ENCODE peak calls at places on chromosomes 16 and 17, in five cellular contexts. Y is Caco-2, R is pancreas, F is body of pancreas, P is fibroblast of villous mesenchyme. J is an unnamed sample.

GRCh38 chr16:51849715-51850114 is 697.2 kb downstream of the TOX3 start:
- DNase-seq in F (no peak), Y (no peak), P (no peak), R (no peak), J (no peak)

GRCh38 chr16:65339062-65339461 is 217.2 kb upstream of the CDH11 start:
- DNase-seq in P (no peak), Y (no peak), R (no peak), F (no peak), J (no peak)

GRCh38 chr17:13154403-13154802 is 136.6 kb upstream of the ELAC2 start:
- DNase-seq in Y (no peak), P (no peak), F (no peak), R (no peak), J (no peak)

GRCh38 chr17:48427598-48427997 is 2.4 kb downstream of the SKAP1 start:
- DNase-seq in Y (no peak), R (no peak), P (peak; percentile 8), F (no peak), J (no peak)

GRCh38 chr16:50338371-50339231 is 30.2 kb downstream of the BRD7 start:
- DNase-seq in R (no peak), F (no peak), Y (no peak), P (peak; percentile 77), J (no peak)

GRCh38 chr16:1906052-1906845 is 12.0 kb downstream of the HS3ST6 start:
- DNase-seq in R (no peak), F (no peak), Y (no peak), P (no peak), J (no peak)

GRCh38 chr16:85365120-85365519 is 248.0 kb upstream of the GSE1 start:
- DNase-seq in Y (peak; percentile 74), R (no peak), P (no peak), F (no peak), J (no peak)

GRCh38 chr17:69864531-69864930 is 210.5 kb upstream of the KCNJ16 start:
- DNase-seq in P (peak; percentile 14), F (no peak), R (no peak), Y (no peak), J (no peak)

GRCh38 chr17:60627113-60627512 is 27.1 kb downstream of the PPM1D start:
- DNase-seq in R (no peak), P (no peak), Y (no peak), F (no peak), J (no peak)

GRCh38 chr17:77824102-77824779 is 134.3 kb upstream of the TNRC6C start:
- DNase-seq in F (no peak), Y (no peak), P (no peak), R (no peak), J (no peak)

GRCh38 chr17:79681101-79681621 is 49.6 kb upstream of the ENPP7 start:
- DNase-seq in R (no peak), F (no peak), Y (no peak), P (no peak), J (no peak)

GRCh38 chr17:72381597-72382397 is 261.0 kb downstream of the SOX9 start:
- DNase-seq in P (no peak), F (no peak), Y (no peak), R (no peak), J (no peak)

GRCh38 chr16:7509919-7510705 is 177.5 kb downstream of the RBFOX1 start:
- DNase-seq in P (no peak), Y (no peak), F (no peak), R (no peak), J (no peak)

GRCh38 chr17:19242926-19243325 is 5.8 kb downstream of the EPN2 start:
- DNase-seq in F (no peak), Y (no peak), R (no peak), P (no peak), J (no peak)

GRCh38 chr17:58304735-58305486 is 23.7 kb downstream of the TSPOAP1 start:
- DNase-seq in Y (no peak), P (no peak), R (no peak), F (no peak), J (no peak)

GRCh38 chr16:65782537-65783290 is 583.8 kb upstream of the CDH5 start:
- DNase-seq in Y (no peak), P (peak; percentile 48), F (no peak), R (no peak), J (peak; percentile 61)

GRCh38 chr16:57648125-57648524 is 19.7 kb downstream of the ADGRG1 start:
- DNase-seq in F (no peak), R (no peak), Y (no peak), P (no peak), J (no peak)

GRCh38 chr17:17950806-17951205 is 21.4 kb downstream of the TOM1L2 start:
- DNase-seq in F (no peak), Y (no peak), R (no peak), P (no peak), J (no peak)
- TF ChIP-seq CTCF in F (no peak), Y (peak; percentile 44), R (no peak), P (peak; percentile 16), J (peak; percentile 25)

GRCh38 chr17:41814195-41814594 is 1.4 kb downstream of the FKBP10 start:
- DNase-seq in F (no peak), P (peak; percentile 82), Y (no peak), R (no peak), J (no peak)

GRCh38 chr17:41812176-41813038 is at the start of gene FKBP10:
- DNase-seq in R (peak; percentile 53), Y (peak; percentile 90), P (peak; percentile 92), F (peak; percentile 43), J (peak; percentile 67)

GRCh38 chr17:41813699-41814124 is 908 bp downstream of the FKBP10 start:
- DNase-seq in P (peak; percentile 23), Y (no peak), F (no peak), R (no peak), J (no peak)

GRCh38 chr17:41811549-41812175 is at the start of gene P3H4:
- DNase-seq in Y (peak; percentile 82), R (peak; percentile 83), F (peak; percentile 82), P (peak; percentile 83), J (no peak)

GRCh38 chr17:41813039-41813680 is 356 bp downstream of the FKBP10 start:
- DNase-seq in R (no peak), P (peak; percentile 11), Y (no peak), F (no peak), J (no peak)
- H3K4me3 ChIP-seq in R (peak overlapping the region; percentile 71), P (peak overlapping the region; percentile 95), Y (peak overlapping the region; percentile 91), F (no peak overlapping the region), J (peak overlapping the region; percentile 97)

GRCh38 chr17:32009262-32009542 is 2.0 kb downstream of the LRRC37B start:
- DNase-seq in Y (no peak), R (no peak), P (no peak), F (no peak), J (no peak)

GRCh38 chr17:32010114-32010513 is 2.9 kb downstream of the LRRC37B start:
- DNase-seq in Y (no peak), R (no peak), F (no peak), P (no peak), J (no peak)

GRCh38 chr17:32006957-32007462 is at the start of gene LRRC37B:
- DNase-seq in P (peak; percentile 77), Y (peak; percentile 85), F (peak; percentile 89), R (peak; percentile 89), J (no peak)

GRCh38 chr17:32007463-32008298 is 498 bp downstream of the LRRC37B start:
- DNase-seq in R (peak; percentile 31), Y (no peak), P (peak; percentile 18), F (peak; percentile 29), J (no peak)
- TF ChIP-seq CTCF in R (no peak), Y (no peak), P (no peak), F (no peak), J (no peak)

DNA sequence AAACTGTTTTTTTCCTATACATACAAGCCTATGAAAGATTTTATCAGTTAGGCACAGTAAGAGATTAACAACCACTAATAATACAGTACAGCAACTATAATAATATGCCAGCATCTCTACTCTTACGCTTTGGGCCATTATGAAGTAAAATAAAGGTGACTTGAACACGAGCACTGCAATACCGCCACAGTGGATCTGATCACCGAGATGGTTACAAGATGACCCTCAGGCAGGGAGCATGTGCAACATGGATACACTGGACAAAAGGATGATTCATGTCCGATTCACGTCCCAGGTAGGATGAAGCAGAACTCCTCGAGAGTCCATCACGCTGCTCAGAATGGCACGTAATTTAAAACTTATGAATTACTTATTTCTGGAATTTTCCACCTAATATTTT is 10.5 kb downstream of the PELP1 start:
- DNase-seq in F (no peak), R (no peak), Y (no peak), P (no peak), J (no peak)
- H3K4me3 ChIP-seq in F (no peak overlapping the region), R (no peak overlapping the region), Y (no peak overlapping the region), P (no peak overlapping the region), J (no peak overlapping the region)

J was measured in HFF-Myc.